ENCODE peak calls at places on chromosomes 4 and X, in five cellular contexts. H, M, T, X and L are unnamed samples.

GRCh38 chr4:159837071-159837470 is 734.2 kb downstream of the RAPGEF2 start:
- DNase-seq in H (no peak), M (no peak), T (no peak), X (no peak), L (no peak)

GRCh38 chrX:153777261-153778090 is 3.4 kb upstream of the SRPK3 start:
- DNase-seq in H (no peak), M (no peak), T (no peak), X (no peak), L (no peak)

GRCh38 chr4:18012807-18013462 is 8.6 kb downstream of the LCORL start:
- DNase-seq in H (no peak), M (no peak), T (no peak), X (no peak), L (no peak)

GRCh38 chr4:78560296-78560963 is 8.9 kb downstream of the ANXA3 start:
- DNase-seq in H (peak), M (peak), T (no peak), X (peak), L (no peak)

GRCh38 chr4:153927546-153927945 is 138.7 kb upstream of the SFRP2 start:
- DNase-seq in H (no peak), M (peak), T (no peak), X (no peak), L (no peak)

GRCh38 chrX:107107459-107107858 is 11.2 kb downstream of the RBM41 start:
- DNase-seq in H (no peak), M (peak), T (no peak), X (no peak), L (no peak)

GRCh38 chrX:108439434-108439883 is at the start of gene COL4A5:
- DNase-seq in H (peak), M (peak), T (no peak), X (peak), L (no peak)

GRCh38 chrX:103565752-103566151 is 19.6 kb upstream of the TCEAL4 start:
- DNase-seq in H (no peak), M (peak), T (no peak), X (no peak), L (no peak)

GRCh38 chr4:68869274-68869773 is 53.5 kb downstream of the UGT2B10 start:
- DNase-seq in H (no peak), M (no peak), T (no peak), X (no peak), L (no peak)

GRCh38 chr4:114857831-114858230 is 255.6 kb downstream of the NDST4 start:
- DNase-seq in H (no peak), M (no peak), T (no peak), X (peak), L (no peak)

GRCh38 chr4:110364911-110365520 is 110.9 kb upstream of the ENPEP start:
- DNase-seq in H (no peak), M (peak), T (no peak), X (no peak), L (no peak)

GRCh38 chrX:17067534-17067933 is 121.1 kb downstream of the REPS2 start:
- DNase-seq in H (no peak), M (no peak), T (no peak), X (no peak), L (no peak)

GRCh38 chrX:121570072-121570841 is 522.8 kb downstream of the GLUD2 start:
- DNase-seq in H (no peak), M (no peak), T (no peak), X (no peak), L (no peak)

GRCh38 chrX:133658244-133658911 is 243.1 kb upstream of the GPC4 start:
- DNase-seq in H (no peak), M (no peak), T (no peak), X (no peak), L (no peak)

GRCh38 chr4:121156822-121157769 is 7.0 kb downstream of the TNIP3 start:
- DNase-seq in H (peak), M (peak), T (no peak), X (no peak), L (peak)

GRCh38 chrX:10137516-10137915 is 19.3 kb upstream of the CLCN4 start:
- DNase-seq in H (no peak), M (no peak), T (no peak), X (no peak), L (no peak)

GRCh38 chr4:145482209-145483021 is 762 bp downstream of the SMAD1 start:
- DNase-seq in H (peak), M (peak), T (no peak), X (peak), L (peak)

GRCh38 chr4:165378763-165379631 is at the start of gene CPE:
- DNase-seq in H (peak), M (peak), T (peak), X (peak), L (peak)

GRCh38 chr4:110518889-110519490 is 43.0 kb downstream of the ENPEP start:
- DNase-seq in H (no peak), M (no peak), T (no peak), X (no peak), L (no peak)

GRCh38 chr4:124953059-124953850 is 240.7 kb upstream of the ANKRD50 start:
- DNase-seq in H (no peak), M (peak), T (no peak), X (peak), L (no peak)

GRCh38 chr4:101232074-101232776 is 115.1 kb downstream of the PPP3CA start:
- DNase-seq in H (peak), M (peak), T (peak), X (peak), L (no peak)

GRCh38 chrX:152941328-152942111 is 43.7 kb downstream of the ZNF185 start:
- DNase-seq in H (peak), M (peak), T (peak), X (peak), L (peak)

GRCh38 chr4:36292551-36293188 is 11.3 kb downstream of the DTHD1 start:
- DNase-seq in H (no peak), M (peak), T (no peak), X (peak), L (no peak)

GRCh38 chr4:26619784-26620183 is 35.9 kb downstream of the TBC1D19 start:
- DNase-seq in H (no peak), M (peak), T (no peak), X (peak), L (no peak)

GRCh38 chrX:39819921-39820849 is 277.6 kb downstream of the BCOR start:
- DNase-seq in H (peak), M (no peak), T (no peak), X (no peak), L (no peak)

GRCh38 chrX:131762802-131763234 is 218.9 kb downstream of the OR13H1 start:
- DNase-seq in H (peak), M (peak), T (no peak), X (no peak), L (peak)

GRCh38 chrX:131763674-131764073 is 219.8 kb downstream of the OR13H1 start:
- DNase-seq in H (peak), M (peak), T (no peak), X (no peak), L (peak)

DNA sequence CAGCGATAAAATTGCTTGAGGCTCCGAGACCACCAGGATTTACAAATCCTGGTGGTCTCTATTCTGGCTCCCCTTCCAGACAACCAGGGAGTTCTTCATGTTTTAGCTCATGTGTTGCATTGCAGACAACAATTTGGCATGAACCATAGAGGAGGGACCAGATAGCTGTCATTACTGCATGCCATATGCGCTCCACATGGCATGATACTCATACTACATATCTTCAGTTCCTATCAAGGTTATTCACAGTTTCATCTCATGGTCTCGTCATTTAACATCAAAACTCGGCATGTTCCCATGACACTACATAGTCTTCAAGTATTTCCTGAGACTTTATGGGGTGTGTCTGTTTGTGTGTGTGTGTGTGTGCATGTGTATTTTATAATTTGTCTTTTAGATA is 220.3 kb downstream of the OR13H1 start:
- DNase-seq in H (no peak), M (no peak), T (no peak), X (no peak), L (no peak)
- H3K27ac ChIP-seq in H (no peak), M (no peak), T (no peak), X (no peak), L (no peak)

GRCh38 chr4:95188701-95189401 is 359.9 kb downstream of the UNC5C start:
- DNase-seq in H (no peak), M (no peak), T (no peak), X (no peak), L (peak)

GRCh38 chr4:95181446-95182306 is 367.1 kb downstream of the UNC5C start:
- DNase-seq in H (no peak), M (peak), T (no peak), X (no peak), L (no peak)

GRCh38 chr4:95178938-95179337 is 369.8 kb downstream of the UNC5C start:
- DNase-seq in H (no peak), M (no peak), T (no peak), X (no peak), L (no peak)

GRCh38 chr4:95180531-95181315 is 368.1 kb downstream of the UNC5C start:
- DNase-seq in H (no peak), M (no peak), T (no peak), X (no peak), L (no peak)

DNA sequence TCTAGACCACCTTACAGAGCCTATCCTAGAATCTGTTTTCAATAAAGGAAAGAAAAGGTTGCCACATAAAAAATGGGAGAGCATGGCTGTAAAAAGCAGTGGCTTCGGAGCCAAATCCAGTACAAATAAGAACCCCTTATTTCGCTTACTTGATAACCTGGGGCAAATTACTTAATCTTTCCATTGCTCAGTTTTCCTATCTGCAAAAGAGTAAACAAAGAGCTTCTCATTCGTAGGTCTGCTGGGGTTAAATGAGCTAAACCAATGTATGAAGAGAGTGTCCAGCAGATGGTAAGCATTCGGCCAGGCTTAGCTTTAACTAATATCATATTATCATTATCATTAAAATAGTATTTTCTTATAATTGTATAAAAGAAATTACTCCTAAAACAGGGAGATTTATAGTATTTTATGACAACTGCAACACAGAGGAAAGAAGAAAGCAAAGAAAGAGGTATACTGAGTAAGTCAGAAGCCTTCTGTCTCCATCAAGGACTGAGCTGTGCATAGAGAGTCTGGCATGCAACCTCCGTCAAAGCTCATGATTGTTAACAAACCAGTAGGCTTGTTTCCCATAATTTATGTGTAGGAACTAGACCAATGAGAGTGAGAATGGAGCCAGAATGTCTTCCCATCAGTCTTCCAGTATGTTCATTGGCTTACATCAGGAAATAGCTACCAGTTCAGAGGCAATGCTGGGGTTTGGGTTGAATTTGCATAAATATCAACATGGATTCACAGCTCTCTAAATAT is 364.9 kb downstream of the UNC5C start:
- DNase-seq in H (no peak), M (no peak), T (no peak), X (no peak), L (no peak)
- H3K27ac ChIP-seq in H (no peak), M (no peak), T (no peak), X (no peak), L (no peak)

GRCh38 chr4:158376441-158376840 is 145.2 kb upstream of the RXFP1 start:
- DNase-seq in H (no peak), M (no peak), T (no peak), X (no peak), L (no peak)

GRCh38 chr4:158371158-158371557 is 150.5 kb upstream of the RXFP1 start:
- DNase-seq in H (no peak), M (peak), T (no peak), X (peak), L (no peak)

DNA sequence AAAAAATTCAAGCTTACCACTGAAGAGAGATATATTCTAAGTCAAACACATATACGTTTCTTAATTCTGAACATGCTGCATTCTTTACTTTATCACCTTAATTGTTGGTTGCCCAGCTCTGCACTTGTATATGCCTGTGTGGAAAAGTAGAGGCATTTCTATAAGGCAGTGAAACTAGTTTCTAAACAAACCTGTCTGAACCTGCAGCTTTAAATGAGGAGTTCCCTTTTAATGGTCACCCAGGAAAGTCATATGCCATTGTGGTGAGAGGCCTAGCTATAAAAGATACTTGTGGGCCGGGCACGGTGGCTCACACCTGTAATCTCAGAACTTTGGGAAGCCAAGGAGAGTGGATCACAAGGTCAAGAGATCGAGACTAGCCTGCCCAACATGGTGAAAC is 147.4 kb upstream of the RXFP1 start:
- DNase-seq in H (no peak), M (no peak), T (no peak), X (peak), L (no peak)
- H3K27ac ChIP-seq in H (no peak), M (no peak), T (no peak), X (no peak), L (no peak)

GRCh38 chr4:83205760-83206159 is 78.8 kb downstream of the COQ2 start:
- DNase-seq in H (no peak), M (no peak), T (no peak), X (no peak), L (no peak)

GRCh38 chr4:83208371-83208770 is 76.2 kb downstream of the COQ2 start:
- DNase-seq in H (no peak), M (no peak), T (no peak), X (no peak), L (no peak)

GRCh38 chr4:83204731-83205130 is 79.9 kb downstream of the COQ2 start:
- DNase-seq in H (no peak), M (no peak), T (no peak), X (no peak), L (no peak)

GRCh38 chr4:83208776-83209365 is 75.7 kb downstream of the COQ2 start:
- DNase-seq in H (no peak), M (no peak), T (no peak), X (no peak), L (no peak)

DNA sequence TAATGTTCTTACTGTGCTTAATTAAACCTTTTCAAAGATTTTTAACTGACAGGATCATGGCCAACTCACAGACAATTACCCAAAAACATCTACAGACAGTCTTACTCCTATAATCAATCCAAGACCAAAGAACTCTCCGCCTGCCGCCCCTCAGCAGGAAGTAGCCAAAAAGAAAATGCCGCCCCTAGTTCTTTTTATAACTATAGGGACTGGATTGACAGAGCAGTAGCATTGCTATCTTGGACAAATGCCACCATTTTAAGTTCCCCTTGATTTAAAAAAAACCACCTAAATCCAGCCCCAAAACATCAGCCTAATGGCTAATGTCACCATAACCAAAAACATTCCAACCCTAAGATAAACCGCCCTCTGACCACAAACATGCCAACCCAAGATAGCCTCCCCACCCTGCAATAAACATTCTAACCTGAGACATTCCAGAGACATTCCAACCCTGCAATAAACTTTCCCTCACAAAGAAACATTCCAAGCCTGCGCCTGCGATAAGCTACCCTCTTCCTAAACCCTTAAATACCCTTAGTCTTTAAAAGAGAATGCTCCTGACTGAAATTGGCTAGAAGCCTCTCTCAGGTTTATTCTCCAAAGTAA is 77.0 kb downstream of the COQ2 start:
- DNase-seq in H (no peak), M (peak), T (no peak), X (peak), L (no peak)
- H3K27ac ChIP-seq in H (no peak), M (no peak), T (no peak), X (no peak), L (no peak)

GRCh38 chr4:83251074-83251835 is 33.3 kb downstream of the COQ2 start:
- DNase-seq in H (no peak), M (no peak), T (no peak), X (no peak), L (no peak)
- H3K27ac ChIP-seq in H (no peak), M (no peak), T (no peak), X (no peak), L (no peak)

GRCh38 chr4:146846882-146847281 is 98.8 kb downstream of the TTC29 start:
- DNase-seq in H (no peak), M (no peak), T (no peak), X (no peak), L (no peak)
- H3K27ac ChIP-seq in H (no peak), M (no peak), T (no peak), X (no peak), L (no peak)